ENCODE peak calls at places on chromosomes 12 and 14, in eight cellular contexts. One of them, this sample, is unnamed.
A peak's percentile ranks its signal among the peaks of the same experiment; 100 is the strongest.

GRCh38 chr12:124736115-124737039 is 127.3 kb downstream of the SCARB1 start:
- DNase-seq in GM13977: no peak
- DNase-seq in RWPE2: no peak
- DNase-seq in lower lobe of right lung: no peak
- DNase-seq in brain microvascular endothelial cell: no peak
- DNase-seq in neural crest cell: no peak
- DNase-seq in PC-9: no peak
- DNase-seq in Peyer's patch: no peak
- DNase-seq in this sample: no peak

GRCh38 chr12:1367331-1367730 is 227.1 kb downstream of the FBXL14 start:
- DNase-seq in GM13977: no peak
- DNase-seq in RWPE2: no peak
- DNase-seq in brain microvascular endothelial cell: no peak
- DNase-seq in PC-9: no peak
- DNase-seq in Peyer's patch: no peak
- DNase-seq in lower lobe of right lung: no peak
- DNase-seq in neural crest cell: no peak
- DNase-seq in this sample: no peak

GRCh38 chr12:31578632-31579031 is 12.3 kb downstream of the DENND5B start:
- DNase-seq in brain microvascular endothelial cell: no peak
- DNase-seq in Peyer's patch: no peak
- DNase-seq in neural crest cell: no peak
- DNase-seq in PC-9: no peak
- DNase-seq in GM13977: no peak
- DNase-seq in lower lobe of right lung: no peak
- DNase-seq in RWPE2: no peak
- DNase-seq in this sample: no peak

GRCh38 chr14:30431552-30431951 is 127.4 kb upstream of the G2E3 start:
- DNase-seq in Peyer's patch: no peak
- DNase-seq in neural crest cell: no peak
- DNase-seq in lower lobe of right lung: no peak
- DNase-seq in PC-9: no peak
- DNase-seq in RWPE2: no peak
- DNase-seq in brain microvascular endothelial cell: no peak
- DNase-seq in GM13977: no peak
- DNase-seq in this sample: no peak

GRCh38 chr12:104609083-104609844 is 152.5 kb downstream of the CHST11 start:
- DNase-seq in brain microvascular endothelial cell: no peak
- DNase-seq in GM13977: no peak
- DNase-seq in lower lobe of right lung: no peak
- DNase-seq in PC-9: peak; percentile 57
- DNase-seq in neural crest cell: no peak
- DNase-seq in Peyer's patch: no peak
- DNase-seq in RWPE2: no peak
- DNase-seq in this sample: no peak

GRCh38 chr12:124928095-124928911 is 13.9 kb upstream of the UBC start:
- DNase-seq in PC-9: peak; percentile 99
- DNase-seq in RWPE2: peak; percentile 99
- DNase-seq in brain microvascular endothelial cell: peak; percentile 76
- DNase-seq in GM13977: no peak
- DNase-seq in neural crest cell: no peak
- DNase-seq in Peyer's patch: peak; percentile 53
- DNase-seq in lower lobe of right lung: peak; percentile 91
- DNase-seq in this sample: no peak

GRCh38 chr14:99127651-99128167 is 144.3 kb downstream of the BCL11B start:
- DNase-seq in RWPE2: peak; percentile 97
- DNase-seq in lower lobe of right lung: no peak
- DNase-seq in neural crest cell: no peak
- DNase-seq in PC-9: no peak
- DNase-seq in Peyer's patch: no peak
- DNase-seq in brain microvascular endothelial cell: no peak
- DNase-seq in GM13977: no peak
- DNase-seq in this sample: no peak

GRCh38 chr14:64800000-64800399 is 79.7 kb downstream of the SPTB start:
- DNase-seq in neural crest cell: no peak
- DNase-seq in brain microvascular endothelial cell: peak; percentile 42
- DNase-seq in Peyer's patch: no peak
- DNase-seq in PC-9: no peak
- DNase-seq in GM13977: no peak
- DNase-seq in lower lobe of right lung: peak; percentile 58
- DNase-seq in RWPE2: no peak
- DNase-seq in this sample: no peak

GRCh38 chr14:88326352-88327103 is 3.5 kb upstream of the KCNK10 start:
- DNase-seq in RWPE2: no peak
- DNase-seq in neural crest cell: no peak
- DNase-seq in brain microvascular endothelial cell: no peak
- DNase-seq in PC-9: no peak
- DNase-seq in lower lobe of right lung: no peak
- DNase-seq in Peyer's patch: no peak
- DNase-seq in GM13977: no peak
- DNase-seq in this sample: no peak

GRCh38 chr14:52949711-52950409 is 990 bp downstream of the FERMT2 start:
- DNase-seq in RWPE2: no peak
- DNase-seq in Peyer's patch: no peak
- DNase-seq in lower lobe of right lung: no peak
- DNase-seq in brain microvascular endothelial cell: peak; percentile 43
- DNase-seq in neural crest cell: no peak
- DNase-seq in PC-9: no peak
- DNase-seq in GM13977: no peak
- DNase-seq in this sample: no peak

GRCh38 chr12:88052686-88053085 is 23.5 kb upstream of the C12orf50 start:
- DNase-seq in neural crest cell: peak; percentile 19
- DNase-seq in PC-9: no peak
- DNase-seq in Peyer's patch: no peak
- DNase-seq in GM13977: no peak
- DNase-seq in brain microvascular endothelial cell: peak; percentile 51
- DNase-seq in RWPE2: no peak
- DNase-seq in lower lobe of right lung: no peak
- DNase-seq in this sample: no peak

GRCh38 chr14:33210304-33210703 is 271.6 kb downstream of the NPAS3 start:
- DNase-seq in brain microvascular endothelial cell: peak; percentile 20
- DNase-seq in RWPE2: no peak
- DNase-seq in lower lobe of right lung: no peak
- DNase-seq in PC-9: no peak
- DNase-seq in GM13977: no peak
- DNase-seq in neural crest cell: peak; percentile 33
- DNase-seq in Peyer's patch: no peak
- DNase-seq in this sample: no peak

GRCh38 chr12:130336723-130337475 is 788 bp upstream of the PIWIL1 start:
- DNase-seq in lower lobe of right lung: no peak
- DNase-seq in PC-9: no peak
- DNase-seq in Peyer's patch: no peak
- DNase-seq in neural crest cell: no peak
- DNase-seq in RWPE2: no peak
- DNase-seq in GM13977: no peak
- DNase-seq in brain microvascular endothelial cell: no peak
- DNase-seq in this sample: no peak

GRCh38 chr14:76405627-76406026 is 29.7 kb downstream of the ESRRB start:
- DNase-seq in Peyer's patch: no peak
- DNase-seq in lower lobe of right lung: no peak
- DNase-seq in neural crest cell: no peak
- DNase-seq in brain microvascular endothelial cell: no peak
- DNase-seq in RWPE2: no peak
- DNase-seq in PC-9: no peak
- DNase-seq in GM13977: no peak
- DNase-seq in this sample: no peak

GRCh38 chr14:21098134-21098891 is at the start of gene ZNF219:
- DNase-seq in PC-9: no peak
- DNase-seq in neural crest cell: peak; percentile 56
- DNase-seq in RWPE2: peak; percentile 83
- DNase-seq in brain microvascular endothelial cell: no peak
- DNase-seq in GM13977: peak; percentile 70
- DNase-seq in lower lobe of right lung: peak; percentile 65
- DNase-seq in Peyer's patch: peak; percentile 40
- DNase-seq in this sample: no peak

GRCh38 chr12:43835656-43836454 is at the start of gene TMEM117:
- DNase-seq in PC-9: no peak
- DNase-seq in neural crest cell: peak; percentile 43
- DNase-seq in Peyer's patch: peak; percentile 48
- DNase-seq in GM13977: peak; percentile 82
- DNase-seq in RWPE2: no peak
- DNase-seq in lower lobe of right lung: peak; percentile 84
- DNase-seq in brain microvascular endothelial cell: peak; percentile 14
- DNase-seq in this sample: peak; percentile 77

DNA sequence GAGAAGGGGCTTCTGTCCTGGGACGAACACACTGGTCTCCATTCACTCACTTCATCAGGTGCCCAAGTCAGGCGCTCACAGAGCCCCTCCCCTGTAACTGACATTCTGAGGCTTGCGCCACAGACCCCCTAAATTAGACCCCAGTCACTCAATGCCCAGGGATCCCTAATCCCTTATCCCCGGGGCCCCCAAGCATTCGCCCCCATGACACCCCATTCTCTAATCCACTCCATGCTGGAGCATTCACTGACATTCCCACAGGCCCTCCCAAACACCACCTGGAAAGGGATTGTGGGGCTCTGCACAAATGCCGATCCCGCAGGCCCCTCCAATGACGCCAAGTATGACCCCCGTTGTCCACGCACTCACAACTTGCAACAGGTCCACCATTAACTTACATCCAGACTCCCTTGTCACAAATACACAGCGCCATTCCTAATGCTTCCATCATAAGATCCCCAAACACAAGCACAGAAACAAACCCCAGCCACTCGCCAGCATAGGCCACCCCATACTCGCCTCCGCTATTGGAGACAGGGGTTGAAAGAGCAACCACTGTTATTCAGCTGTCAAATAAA is 1.5 kb downstream of the ZNF605 start:
- DNase-seq in GM13977: peak; percentile 36
- DNase-seq in lower lobe of right lung: no peak
- DNase-seq in RWPE2: no peak
- DNase-seq in Peyer's patch: no peak
- DNase-seq in brain microvascular endothelial cell: no peak
- DNase-seq in PC-9: no peak
- DNase-seq in neural crest cell: no peak
- DNase-seq in this sample: no peak
- TF ChIP-seq CTCF in GM13977: no peak
- TF ChIP-seq CTCF in lower lobe of right lung: no peak
- TF ChIP-seq CTCF in RWPE2: no peak
- TF ChIP-seq CTCF in Peyer's patch: no peak
- TF ChIP-seq CTCF in brain microvascular endothelial cell: no peak
- TF ChIP-seq CTCF in PC-9: no peak
- TF ChIP-seq CTCF in neural crest cell: no peak
- TF ChIP-seq CTCF in this sample: no peak

DNA sequence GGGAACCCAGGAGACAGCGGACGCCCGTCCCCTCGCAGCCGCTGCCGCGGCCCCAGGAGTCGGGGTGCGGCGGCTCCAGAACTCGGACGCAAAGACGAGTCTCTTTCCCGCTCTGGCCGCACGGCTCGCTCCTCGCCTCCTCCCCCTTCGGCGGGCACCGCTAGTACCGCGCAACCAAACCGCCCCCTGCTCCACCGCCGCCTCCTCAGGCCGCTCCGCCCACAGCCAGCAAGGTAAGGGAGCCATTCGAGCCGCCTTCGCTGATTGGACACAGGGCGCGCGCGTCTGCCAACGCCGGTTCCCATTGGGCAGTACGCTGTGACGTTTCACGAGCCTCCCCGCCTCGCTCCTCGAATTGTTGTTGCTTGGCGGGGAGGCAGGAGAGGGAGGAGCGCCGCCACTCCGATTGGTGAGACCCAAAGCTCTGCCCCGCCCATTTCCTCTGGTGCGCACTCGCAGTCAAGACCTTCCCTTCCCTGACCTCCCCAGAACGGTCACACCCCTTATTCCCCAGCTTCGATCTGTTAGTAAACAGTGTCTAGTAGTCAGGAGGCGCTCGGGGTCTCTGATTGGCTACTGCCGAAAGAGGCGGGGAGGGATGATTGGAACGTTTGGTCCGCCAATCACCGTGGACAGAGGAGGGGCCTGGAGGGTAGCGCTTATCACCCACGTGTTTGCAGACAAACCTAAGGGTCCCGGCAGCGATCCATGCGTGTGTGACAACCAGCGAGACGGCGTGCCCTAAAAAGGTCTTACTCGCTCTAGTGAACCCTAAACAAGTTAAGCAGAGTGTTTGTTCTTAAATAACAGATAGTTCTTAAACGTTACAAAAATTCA is at the start of gene RPS6KA5:
- DNase-seq in RWPE2: peak; percentile 100
- DNase-seq in Peyer's patch: peak; percentile 100
- DNase-seq in brain microvascular endothelial cell: peak; percentile 100
- DNase-seq in GM13977: peak; percentile 95
- DNase-seq in PC-9: peak; percentile 96
- DNase-seq in neural crest cell: peak; percentile 96
- DNase-seq in lower lobe of right lung: peak; percentile 100
- DNase-seq in this sample: peak; percentile 94
- TF ChIP-seq CTCF in RWPE2: peak; percentile 42
- TF ChIP-seq CTCF in Peyer's patch: peak; percentile 8
- TF ChIP-seq CTCF in brain microvascular endothelial cell: no peak
- TF ChIP-seq CTCF in GM13977: no peak
- TF ChIP-seq CTCF in PC-9: no peak
- TF ChIP-seq CTCF in neural crest cell: peak; percentile 12
- TF ChIP-seq CTCF in lower lobe of right lung: peak; percentile 25
- TF ChIP-seq CTCF in this sample: no peak

GRCh38 chr14:105250986-105251385 is 2.7 kb downstream of the BTBD6 start:
- DNase-seq in RWPE2: no peak
- DNase-seq in neural crest cell: no peak
- DNase-seq in GM13977: no peak
- DNase-seq in Peyer's patch: no peak
- DNase-seq in PC-9: no peak
- DNase-seq in lower lobe of right lung: no peak
- DNase-seq in brain microvascular endothelial cell: no peak
- DNase-seq in this sample: no peak
- TF ChIP-seq CTCF in RWPE2: no peak
- TF ChIP-seq CTCF in neural crest cell: no peak
- TF ChIP-seq CTCF in GM13977: no peak
- TF ChIP-seq CTCF in Peyer's patch: no peak
- TF ChIP-seq CTCF in PC-9: no peak
- TF ChIP-seq CTCF in lower lobe of right lung: no peak
- TF ChIP-seq CTCF in brain microvascular endothelial cell: no peak
- TF ChIP-seq CTCF in this sample: no peak

GRCh38 chr12:128712622-128713021 is 111.1 kb downstream of the SLC15A4 start:
- DNase-seq in neural crest cell: no peak
- DNase-seq in RWPE2: no peak
- DNase-seq in brain microvascular endothelial cell: no peak
- DNase-seq in Peyer's patch: no peak
- DNase-seq in PC-9: no peak
- DNase-seq in GM13977: no peak
- DNase-seq in lower lobe of right lung: no peak
- DNase-seq in this sample: no peak

GRCh38 chr12:128708789-128709188 is 115.0 kb downstream of the SLC15A4 start:
- DNase-seq in GM13977: no peak
- DNase-seq in Peyer's patch: no peak
- DNase-seq in lower lobe of right lung: no peak
- DNase-seq in RWPE2: no peak
- DNase-seq in brain microvascular endothelial cell: no peak
- DNase-seq in PC-9: no peak
- DNase-seq in neural crest cell: no peak
- DNase-seq in this sample: no peak

GRCh38 chr12:128705140-128705539 is 118.6 kb downstream of the SLC15A4 start:
- DNase-seq in Peyer's patch: no peak
- DNase-seq in GM13977: no peak
- DNase-seq in lower lobe of right lung: no peak
- DNase-seq in neural crest cell: no peak
- DNase-seq in brain microvascular endothelial cell: no peak
- DNase-seq in RWPE2: no peak
- DNase-seq in PC-9: no peak
- DNase-seq in this sample: no peak

GRCh38 chr12:128711486-128711885 is 112.3 kb downstream of the SLC15A4 start:
- DNase-seq in neural crest cell: no peak
- DNase-seq in PC-9: no peak
- DNase-seq in Peyer's patch: no peak
- DNase-seq in lower lobe of right lung: no peak
- DNase-seq in RWPE2: no peak
- DNase-seq in brain microvascular endothelial cell: no peak
- DNase-seq in GM13977: no peak
- DNase-seq in this sample: no peak

GRCh38 chr12:128707488-128707887 is 116.3 kb downstream of the SLC15A4 start:
- DNase-seq in GM13977: no peak
- DNase-seq in lower lobe of right lung: no peak
- DNase-seq in PC-9: no peak
- DNase-seq in RWPE2: no peak
- DNase-seq in neural crest cell: no peak
- DNase-seq in brain microvascular endothelial cell: no peak
- DNase-seq in Peyer's patch: no peak
- DNase-seq in this sample: no peak
- TF ChIP-seq CTCF in GM13977: no peak
- TF ChIP-seq CTCF in lower lobe of right lung: no peak
- TF ChIP-seq CTCF in PC-9: peak; percentile 32
- TF ChIP-seq CTCF in RWPE2: no peak
- TF ChIP-seq CTCF in neural crest cell: no peak
- TF ChIP-seq CTCF in brain microvascular endothelial cell: no peak
- TF ChIP-seq CTCF in Peyer's patch: no peak
- TF ChIP-seq CTCF in this sample: no peak